ENCODE peak calls at places on chromosome 20, in seven cellular contexts. F, L, Q, Z, X, I and D are unnamed samples.

GRCh38 chr20:48455606-48456360 is 372.0 kb downstream of the PREX1 start:
- DNase-seq in F (no peak), L (no peak), Q (no peak), Z (no peak), X (no peak), I (no peak), D (no peak)

GRCh38 chr20:8940311-8940710 is 128.6 kb upstream of the PLCB4 start:
- DNase-seq in F (no peak), L (no peak), Q (no peak), Z (no peak), X (peak), I (no peak), D (no peak)

GRCh38 chr20:53655909-53656652 is 62.4 kb upstream of the ZNF217 start:
- DNase-seq in F (no peak), L (no peak), Q (no peak), Z (no peak), X (no peak), I (no peak), D (no peak)

GRCh38 chr20:32485126-32485769 is 99.9 kb downstream of the NOL4L start:
- DNase-seq in F (no peak), L (peak), Q (peak), Z (peak), X (peak), I (peak), D (peak)

GRCh38 chr20:19947611-19948264 is 69.4 kb upstream of the NAA20 start:
- DNase-seq in F (no peak), L (peak), Q (no peak), Z (no peak), X (peak), I (no peak), D (no peak)

GRCh38 chr20:44271915-44272663 is 25.0 kb downstream of the GDAP1L1 start:
- DNase-seq in F (peak), L (no peak), Q (no peak), Z (no peak), X (no peak), I (no peak), D (no peak)

GRCh38 chr20:15611579-15611978 is 961.7 kb downstream of the KIF16B start:
- DNase-seq in F (no peak), L (no peak), Q (no peak), Z (no peak), X (no peak), I (no peak), D (no peak)

GRCh38 chr20:1893721-1894470 is 1.3 kb upstream of the SIRPA start:
- DNase-seq in F (no peak), L (no peak), Q (peak), Z (no peak), X (no peak), I (no peak), D (no peak)

GRCh38 chr20:41001497-41001896 is 27.1 kb upstream of the TOP1 start:
- DNase-seq in F (no peak), L (no peak), Q (no peak), Z (no peak), X (no peak), I (no peak), D (no peak)

GRCh38 chr20:54267510-54268003 is 59.7 kb downstream of the PFDN4 start:
- DNase-seq in F (peak), L (no peak), Q (no peak), Z (no peak), X (no peak), I (no peak), D (no peak)

GRCh38 chr20:47352332-47353223 is 3.9 kb downstream of the ZMYND8 start:
- DNase-seq in F (no peak), L (peak), Q (no peak), Z (peak), X (no peak), I (no peak), D (peak)

GRCh38 chr20:34410331-34410730 is 47.3 kb downstream of the ITCH start:
- DNase-seq in F (no peak), L (no peak), Q (no peak), Z (no peak), X (no peak), I (no peak), D (no peak)

GRCh38 chr20:41692479-41693135 is 74.4 kb upstream of the CHD6 start:
- DNase-seq in F (peak), L (peak), Q (peak), Z (peak), X (peak), I (peak), D (peak)

GRCh38 chr20:59933849-59934585 is 580 bp upstream of the SYCP2 start:
- DNase-seq in F (no peak), L (peak), Q (peak), Z (peak), X (peak), I (peak), D (peak)

GRCh38 chr20:23361108-23361650 is 803 bp upstream of the GZF1 start:
- DNase-seq in F (no peak), L (peak), Q (no peak), Z (no peak), X (no peak), I (no peak), D (peak)

GRCh38 chr20:49482621-49483017 is at the start of gene KCNB1:
- DNase-seq in F (no peak), L (peak), Q (no peak), Z (peak), X (peak), I (peak), D (peak)